ENCODE peak calls at places on chromosomes 3 and 15, in seven cellular contexts. N, J, S, T, C, W and X are unnamed samples. For H3K9me3, the result is how much of the 10 kb centered on the place peaks cover.

GRCh38 chr3:42369832-42370231 is 40.6 kb downstream of the LYZL4 start:
- DNase-seq in N (no peak), J (no peak), S (no peak), T (no peak), C (no peak), W (no peak), X (no peak)

GRCh38 chr3:179876440-179876839 is 160.3 kb downstream of the PEX5L start:
- DNase-seq in N (no peak), J (no peak), S (no peak), T (no peak), C (no peak), W (no peak), X (no peak)

GRCh38 chr15:69543681-69544080 is 91.1 kb downstream of the RPLP1 start:
- DNase-seq in N (no peak), J (no peak), S (no peak), T (no peak), C (no peak), W (no peak), X (no peak)

GRCh38 chr3:179037361-179037760 is 34.2 kb downstream of the ZMAT3 start:
- DNase-seq in N (no peak), J (peak), S (peak), T (no peak), C (no peak), W (no peak), X (peak)

GRCh38 chr3:113242091-113242581 is 30.8 kb downstream of the BOC start:
- DNase-seq in N (no peak), J (no peak), S (no peak), T (peak), C (no peak), W (no peak), X (no peak)

GRCh38 chr3:54733079-54733478 is 194.8 kb downstream of the LRTM1 start:
- DNase-seq in N (no peak), J (no peak), S (no peak), T (no peak), C (no peak), W (no peak), X (no peak)

GRCh38 chr3:129596194-129597086 is 10.0 kb downstream of the PLXND1 start:
- DNase-seq in N (peak), J (peak), S (peak), T (no peak), C (peak), W (peak), X (peak)

GRCh38 chr15:82805994-82806406 is at the start of gene FSD2:
- DNase-seq in N (no peak), J (no peak), S (no peak), T (no peak), C (no peak), W (peak), X (peak)

GRCh38 chr3:64454179-64454578 is 228.9 kb upstream of the PRICKLE2 start:
- DNase-seq in N (no peak), J (no peak), S (no peak), T (no peak), C (no peak), W (no peak), X (no peak)

GRCh38 chr15:85757939-85758654 is 36.6 kb downstream of the KLHL25 start:
- DNase-seq in N (no peak), J (peak), S (no peak), T (no peak), C (no peak), W (no peak), X (no peak)

GRCh38 chr3:196122021-196122687 is 40.3 kb upstream of the TFRC start:
- DNase-seq in N (no peak), J (no peak), S (peak), T (no peak), C (no peak), W (no peak), X (no peak)

GRCh38 chr3:192445768-192446644 is 281.3 kb downstream of the FGF12 start:
- DNase-seq in N (no peak), J (no peak), S (no peak), T (no peak), C (no peak), W (no peak), X (no peak)

GRCh38 chr3:48585411-48585810 is 9.7 kb downstream of the COL7A1 start:
- DNase-seq in N (no peak), J (no peak), S (no peak), T (no peak), C (no peak), W (no peak), X (no peak)
- H3K9me3 ChIP-seq in N (under half), J (under half), S (under half), T (under half), C (under half), W (under half), X (under half)

GRCh38 chr3:49802719-49803463 is at the start of gene INKA1:
- DNase-seq in N (no peak), J (peak), S (peak), T (peak), C (peak), W (peak), X (peak)
- H3K4me3 ChIP-seq in N (peak), J (peak), S (peak), T (peak), C (peak), W (peak), X (peak)

GRCh38 chr3:20945892-20946291 is 759.9 kb upstream of the SGO1 start:
- DNase-seq in N (no peak), J (no peak), S (no peak), T (no peak), C (no peak), W (no peak), X (no peak)
- H3K9me3 ChIP-seq in N (under half), J (under half), S (under half), T (under half), C (under half), W (under half), X (under half)

GRCh38 chr3:94004301-94004910 is 24.0 kb downstream of the STX19 start:
- DNase-seq in N (peak), J (no peak), S (no peak), T (no peak), C (peak), W (no peak), X (no peak)
- H3K4me3 ChIP-seq in N (peak), J (no peak), S (no peak), T (no peak), C (peak), W (no peak), X (peak)

GRCh38 chr3:138559134-138559533 is 34.9 kb downstream of the CEP70 start:
- DNase-seq in N (no peak), J (no peak), S (no peak), T (no peak), C (no peak), W (no peak), X (no peak)
- H3K9me3 ChIP-seq in N (under half), J (under half), S (under half), T (under half), C (under half), W (under half), X (under half)

GRCh38 chr3:44501971-44502370 is 24.5 kb upstream of the ZNF445 start:
- DNase-seq in N (no peak), J (no peak), S (no peak), T (no peak), C (no peak), W (no peak), X (no peak)
- H3K4me3 ChIP-seq in N (no peak), J (no peak), S (no peak), T (no peak), C (no peak), W (no peak), X (no peak)

DNA sequence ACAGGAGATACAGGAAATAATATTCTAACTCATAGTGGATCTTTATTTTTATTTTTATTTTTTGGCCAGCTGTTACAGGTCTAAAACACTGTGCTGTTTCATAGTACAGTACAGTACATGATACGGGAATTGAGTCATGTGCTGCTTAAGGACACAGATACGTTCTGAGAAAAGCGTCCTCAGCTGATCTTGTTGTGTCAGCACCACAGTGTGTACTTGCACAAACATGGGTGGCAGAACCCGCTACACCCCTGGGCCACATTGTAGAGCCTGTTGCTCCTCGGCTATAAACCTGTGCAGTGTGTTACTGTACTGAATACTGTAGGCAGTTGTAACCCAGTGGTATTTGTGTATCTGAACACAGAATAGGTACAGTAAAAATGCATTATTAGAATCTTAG is 183.4 kb downstream of the OR4M2 start:
- DNase-seq in N (no peak), J (no peak), S (no peak), T (no peak), C (no peak), W (no peak), X (no peak)
- H3K9me3 ChIP-seq in N (half or more), J (under half), S (under half), T (under half), C (under half), W (under half), X (under half)